ENCODE peak calls at places on chromosome 2, in nine cellular contexts. N, M, Y, E, B, H, O, Q and G are unnamed samples.

GRCh38 chr2:219571311-219572236 is at the start of gene OBSL1:
- DNase-seq in N (peak; percentile 38), M (no peak), Y (peak; percentile 77), E (peak; percentile 87), B (peak; percentile 27), H (no peak), O (no peak), Q (no peak), G (peak; percentile 91)

GRCh38 chr2:74959106-74959751 is 786 bp downstream of the POLE4 start:
- DNase-seq in N (no peak), M (no peak), Y (no peak), E (no peak), B (no peak), H (peak; percentile 19), O (no peak), Q (no peak), G (no peak)

GRCh38 chr2:106165556-106165955 is 28.5 kb downstream of the UXS1 start:
- DNase-seq in N (no peak), M (no peak), Y (no peak), E (no peak), B (no peak), H (no peak), O (no peak), Q (no peak), G (no peak)

GRCh38 chr2:101238930-101239759 is 13.5 kb upstream of the CNOT11 start:
- DNase-seq in N (no peak), M (no peak), Y (no peak), E (no peak), B (peak; percentile 79), H (no peak), O (no peak), Q (no peak), G (no peak)

GRCh38 chr2:236644502-236644911 is 74.9 kb downstream of the ACKR3 start:
- DNase-seq in N (no peak), M (no peak), Y (no peak), E (peak; percentile 58), B (no peak), H (no peak), O (peak; percentile 56), Q (no peak), G (peak; percentile 57)

GRCh38 chr2:109193807-109194702 is 65.0 kb downstream of the SH3RF3 start:
- DNase-seq in N (no peak), M (no peak), Y (no peak), E (peak; percentile 55), B (no peak), H (peak; percentile 23), O (no peak), Q (no peak), G (no peak)

GRCh38 chr2:177763532-177764265 is 308.9 kb downstream of the PDE11A start:
- DNase-seq in N (peak; percentile 62), M (no peak), Y (peak; percentile 93), E (peak; percentile 77), B (peak; percentile 77), H (peak; percentile 83), O (peak; percentile 85), Q (peak; percentile 62), G (peak; percentile 87)

GRCh38 chr2:9092383-9093282 is 89.1 kb upstream of the MBOAT2 start:
- DNase-seq in N (no peak), M (no peak), Y (no peak), E (no peak), B (no peak), H (peak; percentile 60), O (no peak), Q (no peak), G (no peak)

GRCh38 chr2:240602266-240603050 is 15.9 kb downstream of the CAPN10 start:
- DNase-seq in N (no peak), M (no peak), Y (no peak), E (peak; percentile 60), B (no peak), H (no peak), O (no peak), Q (no peak), G (no peak)

GRCh38 chr2:224997802-224998201 is 44.5 kb downstream of the DOCK10 start:
- DNase-seq in N (no peak), M (no peak), Y (no peak), E (no peak), B (no peak), H (no peak), O (no peak), Q (no peak), G (no peak)

GRCh38 chr2:26691881-26692813 is at the start of gene KCNK3:
- DNase-seq in N (no peak), M (peak; percentile 80), Y (peak; percentile 70), E (peak; percentile 95), B (peak; percentile 28), H (peak; percentile 9), O (peak; percentile 83), Q (no peak), G (peak; percentile 88)

GRCh38 chr2:25341031-25341727 is 546 bp downstream of the DNMT3A start:
- DNase-seq in N (no peak), M (no peak), Y (no peak), E (peak; percentile 61), B (no peak), H (peak; percentile 26), O (no peak), Q (peak; percentile 30), G (no peak)

GRCh38 chr2:127592761-127593227 is 53.2 kb upstream of the GPR17 start:
- DNase-seq in N (no peak), M (no peak), Y (no peak), E (no peak), B (no peak), H (no peak), O (peak; percentile 68), Q (no peak), G (peak; percentile 83)

GRCh38 chr2:173898178-173898668 is 67.0 kb downstream of the SP3 start:
- DNase-seq in N (no peak), M (no peak), Y (no peak), E (no peak), B (no peak), H (peak; percentile 89), O (no peak), Q (no peak), G (no peak)

GRCh38 chr2:97724946-97725688 is 11.7 kb downstream of the ZAP70 start:
- DNase-seq in N (no peak), M (no peak), Y (no peak), E (no peak), B (no peak), H (no peak), O (no peak), Q (no peak), G (no peak)

GRCh38 chr2:55560855-55561254 is 41.3 kb downstream of the CFAP36 start:
- DNase-seq in N (no peak), M (no peak), Y (no peak), E (no peak), B (no peak), H (no peak), O (no peak), Q (no peak), G (no peak)

GRCh38 chr2:179272406-179273192 is 8.0 kb upstream of the SESTD1 start:
- DNase-seq in N (peak; percentile 17), M (no peak), Y (no peak), E (no peak), B (no peak), H (no peak), O (no peak), Q (no peak), G (no peak)

GRCh38 chr2:20129320-20130274 is 78.2 kb upstream of the LAPTM4A start:
- DNase-seq in N (no peak), M (no peak), Y (no peak), E (no peak), B (peak; percentile 75), H (no peak), O (no peak), Q (no peak), G (no peak)

GRCh38 chr2:121868652-121869051 is 113.2 kb downstream of the TSN start:
- DNase-seq in N (no peak), M (no peak), Y (no peak), E (no peak), B (no peak), H (no peak), O (no peak), Q (no peak), G (no peak)

GRCh38 chr2:159054985-159055384 is 86.5 kb downstream of the TANC1 start:
- DNase-seq in N (no peak), M (no peak), Y (no peak), E (no peak), B (no peak), H (no peak), O (no peak), Q (no peak), G (no peak)
- TF ChIP-seq CTCF in N (no peak), M (no peak), Y (no peak), E (no peak), B (no peak), H (no peak), O (no peak), Q (no peak), G (no peak)

DNA sequence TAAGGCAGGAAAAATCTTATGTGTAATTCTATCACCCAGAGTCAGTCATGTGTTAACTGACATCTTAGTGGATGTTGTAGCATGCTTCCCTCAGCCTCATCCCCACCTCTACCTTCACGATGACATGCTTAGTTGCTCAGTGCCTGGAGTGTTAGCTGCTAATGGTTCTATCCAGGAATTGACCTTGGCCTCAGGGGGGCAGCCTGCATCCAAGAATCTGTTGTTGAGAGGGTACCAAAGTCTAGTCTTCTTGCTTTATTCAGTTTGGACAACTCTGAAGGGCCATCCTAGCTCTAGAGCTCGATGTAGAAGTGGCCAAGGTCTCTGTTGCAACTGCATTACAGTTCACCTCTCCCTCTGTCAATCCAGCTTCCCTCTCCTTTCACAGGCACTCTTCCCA is 61.2 kb downstream of the ACYP2 start:
- DNase-seq in N (peak; percentile 48), M (no peak), Y (peak; percentile 14), E (no peak), B (peak; percentile 22), H (peak; percentile 27), O (no peak), Q (no peak), G (no peak)
- TF ChIP-seq CTCF in N (peak; percentile 72), M (peak; percentile 45), Y (peak; percentile 41), E (peak; percentile 37), B (no peak), H (peak; percentile 19), O (peak; percentile 60), Q (peak; percentile 18), G (peak; percentile 68)

DNA sequence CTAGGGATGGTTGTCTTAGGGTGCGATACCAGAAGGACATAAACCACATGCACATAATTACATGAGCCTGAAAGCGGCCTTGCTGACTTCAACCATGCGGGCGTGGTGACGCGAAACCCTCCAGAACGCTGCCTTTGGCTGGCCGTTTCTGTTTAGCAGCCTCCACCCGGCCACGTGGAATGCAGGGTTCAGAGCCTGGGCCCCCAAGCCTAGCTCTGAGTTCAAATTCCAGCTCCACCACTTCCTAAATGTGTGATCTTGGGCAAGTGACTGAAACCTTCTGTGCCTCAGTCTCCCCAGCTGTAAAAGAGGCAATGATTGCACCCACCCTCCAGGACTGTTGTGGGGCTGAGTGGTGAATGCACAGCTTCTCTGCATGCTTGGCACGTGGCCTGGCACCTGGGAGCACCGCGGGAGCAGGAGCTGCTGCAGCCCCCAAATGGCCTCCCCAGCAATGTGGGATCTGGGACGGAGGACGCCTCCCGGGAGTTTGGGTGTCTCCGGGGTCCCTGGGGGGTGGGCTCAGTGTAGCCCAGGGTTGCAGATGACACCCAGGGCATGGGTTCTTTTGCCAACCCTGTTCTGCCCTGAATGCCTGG is 1.5 kb downstream of the KLHL30 start:
- DNase-seq in N (no peak), M (no peak), Y (no peak), E (no peak), B (no peak), H (no peak), O (no peak), Q (no peak), G (no peak)
- TF ChIP-seq CTCF in N (peak; percentile 8), M (no peak), Y (no peak), E (peak; percentile 9), B (peak; percentile 7), H (no peak), O (peak; percentile 14), Q (no peak), G (no peak)

GRCh38 chr2:53242090-53242489 is 525.5 kb upstream of the CHAC2 start:
- DNase-seq in N (no peak), M (no peak), Y (no peak), E (no peak), B (no peak), H (no peak), O (no peak), Q (no peak), G (no peak)
- TF ChIP-seq CTCF in N (no peak), M (no peak), Y (no peak), E (no peak), B (no peak), H (no peak), O (no peak), Q (no peak), G (no peak)